ENCODE peak calls at places on chromosomes 13 and 19, in seven cellular contexts. One of them, this sample, is unnamed.

GRCh38 chr13:108734676-108735075 is 105.3 kb downstream of the MYO16 start:
- DNase-seq in HepG2: no peak
- DNase-seq in H1: peak; percentile 3
- DNase-seq in sigmoid colon: no peak
- DNase-seq in upper lobe of left lung: no peak
- DNase-seq in suprapubic skin: no peak
- DNase-seq in stomach: no peak
- DNase-seq in this sample: no peak

GRCh38 chr19:46180701-46181385 is 32.8 kb downstream of the IGFL2 start:
- DNase-seq in H1: no peak
- DNase-seq in stomach: no peak
- DNase-seq in upper lobe of left lung: no peak
- DNase-seq in sigmoid colon: no peak
- DNase-seq in HepG2: no peak
- DNase-seq in suprapubic skin: no peak
- DNase-seq in this sample: no peak

GRCh38 chr19:53328967-53329366 is 4.6 kb upstream of the ZNF845 start:
- DNase-seq in HepG2: no peak
- DNase-seq in upper lobe of left lung: no peak
- DNase-seq in suprapubic skin: no peak
- DNase-seq in sigmoid colon: peak; percentile 74
- DNase-seq in stomach: no peak
- DNase-seq in H1: no peak
- DNase-seq in this sample: peak; percentile 17

GRCh38 chr19:29922972-29923371 is 19.1 kb upstream of the URI1 start:
- DNase-seq in upper lobe of left lung: no peak
- DNase-seq in HepG2: no peak
- DNase-seq in stomach: no peak
- DNase-seq in suprapubic skin: no peak
- DNase-seq in H1: no peak
- DNase-seq in sigmoid colon: no peak
- DNase-seq in this sample: no peak

GRCh38 chr19:57615346-57615745 is 1.3 kb downstream of the ZNF134 start:
- DNase-seq in upper lobe of left lung: no peak
- DNase-seq in HepG2: no peak
- DNase-seq in H1: no peak
- DNase-seq in suprapubic skin: no peak
- DNase-seq in sigmoid colon: no peak
- DNase-seq in stomach: no peak
- DNase-seq in this sample: no peak

GRCh38 chr19:10551698-10552301 is 8.1 kb downstream of the ATG4D start:
- DNase-seq in suprapubic skin: no peak
- DNase-seq in HepG2: no peak
- DNase-seq in sigmoid colon: no peak
- DNase-seq in upper lobe of left lung: peak; percentile 22
- DNase-seq in H1: no peak
- DNase-seq in stomach: peak; percentile 32
- DNase-seq in this sample: peak; percentile 46

GRCh38 chr13:72694314-72694713 is 33.1 kb downstream of the MZT1 start:
- DNase-seq in suprapubic skin: no peak
- DNase-seq in HepG2: no peak
- DNase-seq in sigmoid colon: no peak
- DNase-seq in upper lobe of left lung: no peak
- DNase-seq in stomach: no peak
- DNase-seq in H1: no peak
- DNase-seq in this sample: no peak

GRCh38 chr13:32984857-32985626 is 31.2 kb upstream of the KL start:
- DNase-seq in sigmoid colon: peak; percentile 87
- DNase-seq in suprapubic skin: no peak
- DNase-seq in upper lobe of left lung: no peak
- DNase-seq in stomach: peak; percentile 39
- DNase-seq in HepG2: no peak
- DNase-seq in H1: no peak
- DNase-seq in this sample: peak; percentile 18

GRCh38 chr19:6677924-6678689 is 8.1 kb upstream of the TNFSF14 start:
- DNase-seq in suprapubic skin: no peak
- DNase-seq in H1: no peak
- DNase-seq in stomach: no peak
- DNase-seq in sigmoid colon: peak; percentile 53
- DNase-seq in upper lobe of left lung: peak; percentile 34
- DNase-seq in HepG2: no peak
- DNase-seq in this sample: no peak

GRCh38 chr13:19818223-19818842 is 35.6 kb upstream of the PSPC1 start:
- DNase-seq in suprapubic skin: no peak
- DNase-seq in sigmoid colon: no peak
- DNase-seq in H1: peak; percentile 77
- DNase-seq in stomach: peak; percentile 45
- DNase-seq in upper lobe of left lung: peak; percentile 86
- DNase-seq in HepG2: peak; percentile 4
- DNase-seq in this sample: peak; percentile 19

GRCh38 chr13:24911135-24911524 is 147.2 kb downstream of the RNF17 start:
- DNase-seq in suprapubic skin: no peak
- DNase-seq in stomach: no peak
- DNase-seq in HepG2: no peak
- DNase-seq in upper lobe of left lung: no peak
- DNase-seq in sigmoid colon: no peak
- DNase-seq in H1: no peak
- DNase-seq in this sample: no peak

GRCh38 chr13:42895781-42896180 is 96.3 kb downstream of the EPSTI1 start:
- DNase-seq in H1: no peak
- DNase-seq in upper lobe of left lung: no peak
- DNase-seq in sigmoid colon: no peak
- DNase-seq in stomach: no peak
- DNase-seq in suprapubic skin: no peak
- DNase-seq in HepG2: no peak
- DNase-seq in this sample: no peak

GRCh38 chr13:22812793-22813192 is 368.0 kb upstream of the SGCG start:
- DNase-seq in stomach: peak; percentile 63
- DNase-seq in HepG2: no peak
- DNase-seq in H1: no peak
- DNase-seq in upper lobe of left lung: no peak
- DNase-seq in suprapubic skin: no peak
- DNase-seq in sigmoid colon: no peak
- DNase-seq in this sample: peak; percentile 15

GRCh38 chr13:22252281-22252830 is 581.5 kb downstream of the FGF9 start:
- DNase-seq in suprapubic skin: no peak
- DNase-seq in stomach: no peak
- DNase-seq in upper lobe of left lung: no peak
- DNase-seq in sigmoid colon: no peak
- DNase-seq in HepG2: no peak
- DNase-seq in H1: no peak
- DNase-seq in this sample: no peak

GRCh38 chr13:59494560-59494970 is 669.2 kb downstream of the DIAPH3 start:
- DNase-seq in suprapubic skin: no peak
- DNase-seq in stomach: no peak
- DNase-seq in sigmoid colon: peak; percentile 66
- DNase-seq in H1: no peak
- DNase-seq in upper lobe of left lung: no peak
- DNase-seq in HepG2: no peak
- DNase-seq in this sample: no peak

GRCh38 chr13:94712287-94712811 is at the start of gene SOX21:
- DNase-seq in HepG2: no peak
- DNase-seq in H1: no peak
- DNase-seq in sigmoid colon: no peak
- DNase-seq in suprapubic skin: peak; percentile 58
- DNase-seq in upper lobe of left lung: no peak
- DNase-seq in stomach: no peak
- DNase-seq in this sample: no peak

GRCh38 chr19:35975608-35976214 is 19.3 kb upstream of the SDHAF1 start:
- DNase-seq in HepG2: no peak
- DNase-seq in suprapubic skin: no peak
- DNase-seq in upper lobe of left lung: no peak
- DNase-seq in H1: no peak
- DNase-seq in stomach: no peak
- DNase-seq in sigmoid colon: no peak
- DNase-seq in this sample: no peak

GRCh38 chr19:43354305-43354627 is 780 bp downstream of the CD177 start:
- DNase-seq in HepG2: no peak
- DNase-seq in suprapubic skin: no peak
- DNase-seq in H1: peak; percentile 17
- DNase-seq in upper lobe of left lung: no peak
- DNase-seq in stomach: no peak
- DNase-seq in sigmoid colon: peak; percentile 44
- DNase-seq in this sample: no peak

GRCh38 chr13:100209857-100210580 is 121.1 kb downstream of the PCCA start:
- DNase-seq in H1: no peak
- DNase-seq in upper lobe of left lung: no peak
- DNase-seq in suprapubic skin: no peak
- DNase-seq in stomach: no peak
- DNase-seq in HepG2: no peak
- DNase-seq in sigmoid colon: no peak
- DNase-seq in this sample: no peak

GRCh38 chr13:26558912-26559485 is 1.5 kb downstream of the WASF3 start:
- DNase-seq in suprapubic skin: no peak
- DNase-seq in upper lobe of left lung: no peak
- DNase-seq in H1: no peak
- DNase-seq in sigmoid colon: no peak
- DNase-seq in stomach: no peak
- DNase-seq in HepG2: peak; percentile 88
- DNase-seq in this sample: no peak

GRCh38 chr13:77523834-77524728 is 11.4 kb upstream of the SCEL start:
- DNase-seq in suprapubic skin: no peak
- DNase-seq in sigmoid colon: no peak
- DNase-seq in stomach: no peak
- DNase-seq in upper lobe of left lung: no peak
- DNase-seq in HepG2: no peak
- DNase-seq in H1: no peak
- DNase-seq in this sample: no peak

GRCh38 chr13:88651531-88651930 is 980.4 kb downstream of the SLITRK5 start:
- DNase-seq in upper lobe of left lung: no peak
- DNase-seq in H1: no peak
- DNase-seq in sigmoid colon: no peak
- DNase-seq in stomach: no peak
- DNase-seq in suprapubic skin: no peak
- DNase-seq in HepG2: no peak
- DNase-seq in this sample: no peak

GRCh38 chr19:13441810-13442512 is 64.3 kb downstream of the CACNA1A start:
- DNase-seq in stomach: no peak
- DNase-seq in HepG2: peak; percentile 35
- DNase-seq in sigmoid colon: no peak
- DNase-seq in H1: no peak
- DNase-seq in suprapubic skin: no peak
- DNase-seq in upper lobe of left lung: no peak
- DNase-seq in this sample: peak; percentile 20

GRCh38 chr19:31529121-31529520 is 179.9 kb upstream of the TSHZ3 start:
- DNase-seq in suprapubic skin: no peak
- DNase-seq in H1: no peak
- DNase-seq in HepG2: no peak
- DNase-seq in sigmoid colon: no peak
- DNase-seq in upper lobe of left lung: no peak
- DNase-seq in stomach: no peak
- DNase-seq in this sample: no peak

GRCh38 chr13:94559201-94559795 is 36.7 kb downstream of the TGDS start:
- DNase-seq in upper lobe of left lung: no peak
- DNase-seq in H1: no peak
- DNase-seq in HepG2: no peak
- DNase-seq in stomach: no peak
- DNase-seq in suprapubic skin: no peak
- DNase-seq in sigmoid colon: no peak
- DNase-seq in this sample: no peak

GRCh38 chr13:42047561-42048322 is 706 bp upstream of the DGKH start:
- DNase-seq in sigmoid colon: peak; percentile 70
- DNase-seq in suprapubic skin: peak; percentile 72
- DNase-seq in upper lobe of left lung: peak; percentile 65
- DNase-seq in H1: no peak
- DNase-seq in HepG2: no peak
- DNase-seq in stomach: peak; percentile 57
- DNase-seq in this sample: peak; percentile 76

GRCh38 chr13:109784590-109785140 is 1.7 kb downstream of the IRS2 start:
- DNase-seq in upper lobe of left lung: peak; percentile 81
- DNase-seq in HepG2: no peak
- DNase-seq in sigmoid colon: peak; percentile 88
- DNase-seq in stomach: peak; percentile 85
- DNase-seq in suprapubic skin: peak; percentile 78
- DNase-seq in H1: no peak
- DNase-seq in this sample: peak; percentile 80

GRCh38 chr13:37069597-37070103 is 10.2 kb upstream of the SUPT20H start:
- DNase-seq in stomach: no peak
- DNase-seq in sigmoid colon: no peak
- DNase-seq in suprapubic skin: no peak
- DNase-seq in upper lobe of left lung: no peak
- DNase-seq in HepG2: no peak
- DNase-seq in H1: no peak
- DNase-seq in this sample: no peak

GRCh38 chr19:32246032-32246431 is 99.4 kb upstream of the ZNF507 start:
- DNase-seq in H1: no peak
- DNase-seq in stomach: no peak
- DNase-seq in upper lobe of left lung: no peak
- DNase-seq in HepG2: no peak
- DNase-seq in suprapubic skin: no peak
- DNase-seq in sigmoid colon: no peak
- DNase-seq in this sample: no peak

GRCh38 chr13:51240178-51240577 is 18.0 kb downstream of the FAM124A start:
- DNase-seq in H1: no peak
- DNase-seq in sigmoid colon: no peak
- DNase-seq in stomach: no peak
- DNase-seq in suprapubic skin: no peak
- DNase-seq in HepG2: no peak
- DNase-seq in upper lobe of left lung: no peak
- DNase-seq in this sample: no peak
- TF ChIP-seq POLR2AphosphoS5 in H1: no peak
- TF ChIP-seq POLR2AphosphoS5 in sigmoid colon: peak; percentile 13
- TF ChIP-seq POLR2AphosphoS5 in stomach: no peak
- TF ChIP-seq POLR2AphosphoS5 in suprapubic skin: no peak
- TF ChIP-seq POLR2AphosphoS5 in HepG2: no peak
- TF ChIP-seq POLR2AphosphoS5 in upper lobe of left lung: peak; percentile 42
- TF ChIP-seq POLR2AphosphoS5 in this sample: no peak

GRCh38 chr19:41373993-41374392 is 2.3 kb upstream of the TMEM91 start:
- DNase-seq in upper lobe of left lung: peak; percentile 69
- DNase-seq in H1: no peak
- DNase-seq in suprapubic skin: peak; percentile 82
- DNase-seq in HepG2: no peak
- DNase-seq in sigmoid colon: peak; percentile 97
- DNase-seq in stomach: peak; percentile 88
- DNase-seq in this sample: peak; percentile 79
- TF ChIP-seq EP300 in upper lobe of left lung: no peak
- TF ChIP-seq EP300 in H1: no peak
- TF ChIP-seq EP300 in suprapubic skin: no peak
- TF ChIP-seq EP300 in HepG2: no peak
- TF ChIP-seq EP300 in sigmoid colon: no peak
- TF ChIP-seq EP300 in stomach: no peak
- TF ChIP-seq EP300 in this sample: no peak

DNA sequence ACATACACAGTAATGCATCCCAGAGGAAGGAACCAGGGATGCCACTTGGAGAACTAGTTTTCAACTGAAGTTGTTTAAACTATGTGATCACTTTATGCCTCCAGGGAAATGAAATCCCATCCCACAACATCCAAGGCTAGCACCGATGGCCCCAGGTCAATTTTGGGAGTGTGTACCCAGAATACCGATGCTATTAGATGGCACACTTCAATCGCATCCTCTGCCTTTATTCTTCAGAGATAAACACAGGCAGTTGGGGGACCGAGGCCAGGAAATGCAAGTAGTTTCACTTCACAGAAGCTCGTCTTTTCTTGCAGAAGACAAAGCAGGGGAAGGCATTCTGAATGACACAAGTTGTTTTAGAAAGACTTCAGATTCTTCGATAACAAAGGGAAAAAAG is 13.8 kb downstream of the STK24 start:
- DNase-seq in sigmoid colon: peak; percentile 54
- DNase-seq in suprapubic skin: no peak
- DNase-seq in stomach: no peak
- DNase-seq in HepG2: no peak
- DNase-seq in H1: no peak
- DNase-seq in upper lobe of left lung: no peak
- DNase-seq in this sample: no peak
- H3K27ac ChIP-seq in sigmoid colon: peak overlapping the region; percentile 31
- H3K27ac ChIP-seq in suprapubic skin: no peak overlapping the region
- H3K27ac ChIP-seq in stomach: peak overlapping the region; percentile 7
- H3K27ac ChIP-seq in HepG2: no peak overlapping the region
- H3K27ac ChIP-seq in H1: peak overlapping the region; percentile 8
- H3K27ac ChIP-seq in upper lobe of left lung: peak overlapping the region; percentile 65
- H3K27ac ChIP-seq in this sample: peak overlapping the region; percentile 68

GRCh38 chr13:106555631-106556328 is 12.2 kb downstream of the ARGLU1 start:
- DNase-seq in stomach: no peak
- DNase-seq in suprapubic skin: no peak
- DNase-seq in upper lobe of left lung: no peak
- DNase-seq in HepG2: no peak
- DNase-seq in H1: no peak
- DNase-seq in sigmoid colon: no peak
- DNase-seq in this sample: no peak
- TF ChIP-seq POLR2AphosphoS5 in stomach: no peak
- TF ChIP-seq POLR2AphosphoS5 in suprapubic skin: no peak
- TF ChIP-seq POLR2AphosphoS5 in upper lobe of left lung: no peak
- TF ChIP-seq POLR2AphosphoS5 in HepG2: no peak
- TF ChIP-seq POLR2AphosphoS5 in H1: no peak
- TF ChIP-seq POLR2AphosphoS5 in sigmoid colon: no peak
- TF ChIP-seq POLR2AphosphoS5 in this sample: no peak